ENCODE peak calls at places on chromosomes 11 and 22, in five cellular contexts. E is H1, T is K562, R is GM12878, V is HepG2. S is an unnamed sample.

GRCh38 chr11:114073506-114074381 is 14.2 kb downstream of the ZBTB16 start:
- DNase-seq in E (no peak), T (no peak), R (no peak), V (no peak), S (no peak)

GRCh38 chr22:38262051-38262795 is 10.6 kb downstream of the TMEM184B start:
- DNase-seq in E (no peak), T (peak), R (no peak), V (peak), S (no peak)

GRCh38 chr11:35529971-35530495 is 4.6 kb upstream of the PAMR1 start:
- DNase-seq in E (no peak), T (no peak), R (no peak), V (no peak), S (no peak)

GRCh38 chr11:38517991-38518390 is 1920.0 kb upstream of the RAG2 start:
- DNase-seq in E (no peak), T (peak), R (no peak), V (no peak), S (no peak)

GRCh38 chr11:65700377-65700776 is 11.7 kb upstream of the KAT5 start:
- DNase-seq in E (no peak), T (no peak), R (no peak), V (no peak), S (no peak)

GRCh38 chr22:36409067-36409466 is 21.3 kb upstream of the MYH9 start:
- DNase-seq in E (no peak), T (no peak), R (no peak), V (no peak), S (no peak)

GRCh38 chr22:27800250-27801131 is 1.1 kb downstream of the MN1 start:
- DNase-seq in E (no peak), T (no peak), R (no peak), V (no peak), S (no peak)

GRCh38 chr11:83483808-83484207 is 197.6 kb upstream of the CCDC90B start:
- DNase-seq in E (no peak), T (no peak), R (no peak), V (no peak), S (no peak)

GRCh38 chr11:2549876-2550605 is 105.2 kb downstream of the KCNQ1 start:
- DNase-seq in E (no peak), T (no peak), R (no peak), V (no peak), S (no peak)

GRCh38 chr11:111455291-111456085 is 56.7 kb downstream of the BTG4 start:
- DNase-seq in E (no peak), T (no peak), R (no peak), V (no peak), S (no peak)

GRCh38 chr11:128508785-128509518 is 78.4 kb downstream of the ETS1 start:
- DNase-seq in E (no peak), T (no peak), R (no peak), V (no peak), S (no peak)

GRCh38 chr11:119093951-119094815 is 7.5 kb downstream of the DPAGT1 start:
- DNase-seq in E (no peak), T (peak), R (no peak), V (no peak), S (no peak)

GRCh38 chr11:22441831-22442230 is 103.7 kb downstream of the SLC17A6 start:
- DNase-seq in E (no peak), T (no peak), R (no peak), V (no peak), S (no peak)

GRCh38 chr22:37417264-37417663 is 10.0 kb downstream of the ELFN2 start:
- DNase-seq in E (no peak), T (no peak), R (no peak), V (no peak), S (no peak)

GRCh38 chr22:42785706-42786499 is 65.2 kb upstream of the A4GALT start:
- DNase-seq in E (no peak), T (no peak), R (no peak), V (no peak), S (no peak)

GRCh38 chr11:46845440-46845739 is 690 bp downstream of the CKAP5 start:
- DNase-seq in E (no peak), T (no peak), R (no peak), V (no peak), S (no peak)

GRCh38 chr22:42895087-42895486 is 38.0 kb upstream of the ARFGAP3 start:
- DNase-seq in E (no peak), T (no peak), R (peak), V (no peak), S (no peak)

GRCh38 chr11:116420030-116420429 is 352.8 kb downstream of the BUD13 start:
- DNase-seq in E (no peak), T (no peak), R (no peak), V (no peak), S (no peak)

GRCh38 chr11:128477811-128478210 is 109.5 kb downstream of the ETS1 start:
- DNase-seq in E (no peak), T (no peak), R (no peak), V (no peak), S (no peak)

DNA sequence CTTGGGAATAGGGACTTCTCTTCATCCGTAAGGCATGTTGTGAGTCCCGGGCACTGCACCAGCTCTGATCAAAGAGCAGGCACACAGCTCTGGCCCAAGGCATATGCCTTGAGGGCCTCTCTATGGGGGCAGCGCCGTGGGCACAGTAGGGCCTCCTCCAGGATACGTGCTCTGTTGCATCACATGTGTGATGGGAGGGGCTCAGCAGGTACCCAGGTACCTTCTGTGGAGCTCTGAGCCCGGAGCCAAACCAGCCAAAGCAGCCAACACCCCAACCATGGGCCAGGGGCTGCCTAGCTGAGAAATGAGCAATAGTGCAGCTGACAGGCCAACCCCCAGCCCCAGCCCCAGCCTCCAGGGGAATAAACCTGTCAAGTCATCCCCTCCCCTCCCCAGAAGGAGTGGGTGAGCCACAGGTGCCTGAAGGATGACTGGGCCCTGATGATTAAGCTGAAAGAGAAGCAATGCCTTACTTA is 79.7 kb upstream of the SHISAL1 start:
- DNase-seq in E (no peak), T (no peak), R (no peak), V (no peak), S (no peak)
- TF ChIP-seq SP1 in E (no peak), T (no peak), R (no peak), V (no peak), S (no peak)

GRCh38 chr11:95831198-95831883 is 41.0 kb downstream of the CEP57 start:
- DNase-seq in E (no peak), T (no peak), R (no peak), V (no peak), S (no peak)

GRCh38 chr11:95832763-95833162 is 42.5 kb downstream of the CEP57 start:
- DNase-seq in E (no peak), T (no peak), R (no peak), V (no peak), S (no peak)

GRCh38 chr11:95835768-95836488 is 45.6 kb downstream of the CEP57 start:
- DNase-seq in E (peak), T (peak), R (peak), V (peak), S (peak)

GRCh38 chr11:95833378-95833777 is 43.1 kb downstream of the CEP57 start:
- DNase-seq in E (no peak), T (no peak), R (no peak), V (no peak), S (no peak)

DNA sequence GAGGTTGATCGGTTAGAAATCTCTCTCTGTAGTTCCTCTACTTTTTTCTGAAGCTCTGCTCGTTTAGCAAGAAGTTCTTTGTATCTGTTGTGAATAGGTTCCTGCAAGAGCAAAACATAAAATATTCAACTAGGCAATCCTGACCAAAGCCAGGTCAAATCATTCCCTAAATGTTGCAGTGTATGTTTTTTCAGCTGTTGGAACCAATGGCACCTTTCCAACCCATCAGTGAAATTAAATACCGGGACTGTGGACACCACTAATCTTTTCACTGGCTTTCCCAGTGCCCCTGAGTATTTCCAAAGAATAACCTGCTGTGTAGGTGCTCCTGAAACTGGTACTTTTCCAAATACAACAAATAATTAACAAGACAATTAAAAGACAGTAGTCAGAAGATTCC is 45.1 kb downstream of the CEP57 start:
- DNase-seq in E (no peak), T (no peak), R (no peak), V (no peak), S (no peak)
- TF ChIP-seq POLR2AphosphoS5 in E (no peak), T (no peak), R (no peak), V (no peak), S (no peak)

DNA sequence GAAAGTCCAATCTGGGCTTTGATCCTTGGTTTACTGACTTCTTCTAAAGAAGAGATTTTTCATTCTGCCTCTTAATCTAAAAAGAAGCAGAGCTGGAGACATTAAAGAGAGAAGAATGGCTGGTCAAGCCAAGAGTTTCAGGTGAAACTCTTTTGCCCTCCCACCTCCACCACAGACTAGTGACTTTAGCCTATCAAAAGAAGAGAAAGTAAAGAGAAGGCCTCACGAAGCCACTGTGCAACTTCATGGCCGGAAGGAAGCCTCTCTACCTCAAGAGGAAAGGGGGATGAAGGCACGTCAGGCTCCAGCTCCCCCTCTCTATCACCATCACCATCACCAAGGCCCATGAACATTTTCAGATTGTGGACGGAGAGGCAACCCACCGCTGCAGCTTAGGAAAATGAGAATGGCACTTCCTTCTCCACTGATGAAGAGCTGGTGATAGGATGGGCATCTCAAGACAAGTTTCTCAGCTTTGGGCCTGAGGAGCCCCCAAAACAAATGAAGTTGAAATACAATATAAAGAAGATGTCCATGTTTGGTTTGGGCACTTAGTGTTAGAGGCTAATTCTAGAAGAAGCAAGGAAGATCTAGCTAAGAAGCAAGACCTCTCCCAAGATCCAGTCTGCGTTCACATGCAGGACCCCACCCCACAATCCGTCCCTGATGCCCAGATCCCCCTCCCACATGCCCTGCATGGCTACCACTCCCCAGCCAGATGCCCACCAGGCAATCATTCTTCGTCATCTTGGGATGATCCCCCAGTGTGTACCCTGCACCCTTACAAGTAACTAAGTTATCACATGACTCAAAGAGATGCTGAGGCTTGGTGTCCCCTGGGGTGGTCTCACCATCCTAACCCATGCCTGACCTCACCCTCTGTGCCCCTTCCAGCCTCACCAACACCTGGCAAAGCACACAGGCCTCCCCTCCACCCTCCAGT is 52.6 kb downstream of the IGSF9B start:
- DNase-seq in E (no peak), T (no peak), R (no peak), V (no peak), S (no peak)
- TF ChIP-seq SP1 in E (no peak), T (no peak), R (no peak), V (no peak), S (no peak)

GRCh38 chr11:106014035-106014434 is 8.0 kb downstream of the MSANTD4 start:
- DNase-seq in E (no peak), T (no peak), R (no peak), V (no peak), S (no peak)

GRCh38 chr11:106011481-106011880 is 10.6 kb downstream of the MSANTD4 start:
- DNase-seq in E (no peak), T (no peak), R (no peak), V (no peak), S (no peak)

GRCh38 chr11:106017088-106017487 is 5.0 kb downstream of the MSANTD4 start:
- DNase-seq in E (no peak), T (no peak), R (no peak), V (no peak), S (no peak)

GRCh38 chr11:106012744-106013143 is 9.3 kb downstream of the MSANTD4 start:
- DNase-seq in E (no peak), T (no peak), R (no peak), V (no peak), S (no peak)
- TF ChIP-seq POLR2AphosphoS5 in E (no peak), T (peak), R (no peak), V (no peak), S (no peak)

GRCh38 chr11:70680781-70681281 is 282.5 kb downstream of the CTTN start:
- DNase-seq in E (no peak), T (no peak), R (no peak), V (no peak), S (no peak)
- TF ChIP-seq SP1 in E (no peak), T (no peak), R (no peak), V (no peak), S (no peak)

GRCh38 chr11:130916238-130916855 is at the start of gene SNX19:
- DNase-seq in E (peak), T (peak), R (peak), V (no peak), S (peak)
- TF ChIP-seq POLR2AphosphoS5 in E (peak), T (peak), R (peak), V (no peak), S (peak)

GRCh38 chr11:125871391-125872137 is 15.9 kb upstream of the HYLS1 start:
- DNase-seq in E (no peak), T (peak), R (no peak), V (peak), S (peak)

GRCh38 chr11:125869526-125869925 is 17.9 kb upstream of the HYLS1 start:
- DNase-seq in E (no peak), T (no peak), R (no peak), V (no peak), S (no peak)

GRCh38 chr11:125873881-125874555 is 13.4 kb upstream of the HYLS1 start:
- DNase-seq in E (no peak), T (no peak), R (no peak), V (no peak), S (no peak)

GRCh38 chr11:125872138-125872491 is 15.4 kb upstream of the HYLS1 start:
- DNase-seq in E (no peak), T (no peak), R (no peak), V (no peak), S (no peak)

DNA sequence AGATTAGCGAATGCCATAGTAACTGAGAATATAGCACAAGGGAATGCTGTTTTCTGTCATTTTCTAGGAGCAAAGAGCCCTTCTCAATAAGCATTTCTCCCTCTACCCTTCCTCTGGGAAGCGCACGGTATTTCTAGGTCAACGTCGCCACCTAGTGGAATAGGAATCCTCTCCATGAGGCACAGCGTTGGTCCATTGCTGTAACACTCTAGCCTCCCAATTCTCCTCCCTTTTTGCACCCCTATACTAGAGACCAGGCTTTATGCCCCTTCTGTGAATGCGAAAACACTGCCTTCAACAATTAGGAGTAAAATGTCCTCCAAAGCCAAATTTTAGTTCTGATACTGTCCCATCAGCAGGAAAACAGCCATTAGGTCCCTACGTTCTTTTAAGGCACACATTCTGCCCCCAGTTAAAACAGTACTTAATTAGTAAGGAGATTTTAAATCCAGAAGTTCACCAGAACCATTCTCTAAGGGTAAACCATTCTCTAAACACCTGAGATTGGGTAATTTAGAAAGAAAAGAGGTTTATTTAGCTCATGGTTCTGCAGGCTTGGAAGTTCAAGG is 12.8 kb upstream of the HYLS1 start:
- DNase-seq in E (no peak), T (peak), R (no peak), V (peak), S (peak)
- TF ChIP-seq SP1 in E (no peak), T (no peak), R (no peak), V (no peak), S (no peak)

GRCh38 chr22:31228425-31228824 is 16.3 kb downstream of the LIMK2 start:
- DNase-seq in E (no peak), T (no peak), R (no peak), V (no peak), S (no peak)

GRCh38 chr22:31223786-31224191 is 11.7 kb downstream of the LIMK2 start:
- DNase-seq in E (no peak), T (no peak), R (no peak), V (peak), S (no peak)

GRCh38 chr22:31230155-31230870 is 18.2 kb downstream of the LIMK2 start:
- DNase-seq in E (no peak), T (no peak), R (peak), V (no peak), S (no peak)

GRCh38 chr22:31229402-31230140 is 17.5 kb downstream of the LIMK2 start:
- DNase-seq in E (no peak), T (peak), R (no peak), V (no peak), S (no peak)

DNA sequence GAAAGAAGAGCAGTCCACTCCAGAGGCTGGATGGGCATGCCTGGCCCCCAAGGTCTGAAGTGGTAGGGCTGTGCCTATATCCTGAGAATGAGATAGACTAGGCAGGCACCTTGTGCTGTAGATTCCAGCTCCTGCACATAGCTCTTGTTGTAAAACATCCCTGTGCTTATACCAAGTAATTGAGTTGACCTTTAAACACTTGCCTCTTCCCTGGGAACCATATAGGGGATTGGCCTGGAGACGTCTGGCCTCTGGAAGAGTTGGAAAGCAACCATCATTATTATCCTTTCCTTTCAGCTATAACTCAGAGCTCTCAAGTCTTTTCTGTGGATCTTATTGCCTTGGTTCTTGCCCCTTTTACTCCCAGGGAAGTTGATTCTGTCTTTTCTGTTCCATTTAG is 15.1 kb downstream of the LIMK2 start:
- DNase-seq in E (no peak), T (no peak), R (no peak), V (no peak), S (no peak)
- TF ChIP-seq POLR2AphosphoS5 in E (no peak), T (no peak), R (no peak), V (no peak), S (no peak)

S was measured in HCT116.